ENCODE peak calls at places on chromosomes 6 and 20, in ten cellular contexts. F, V, Q, R, T, X, M, B, U and L are unnamed samples.

GRCh38 chr6:166253277-166254229 is 54.6 kb downstream of the PRR18 start:
- DNase-seq in F (peak; percentile 61), V (no peak), Q (no peak), R (no peak), T (no peak), X (peak; percentile 34), M (no peak), B (peak; percentile 45), U (peak; percentile 42), L (peak; percentile 34)

GRCh38 chr6:164106345-164106769 is 691.8 kb downstream of the QKI start:
- DNase-seq in F (no peak), V (peak; percentile 29), Q (no peak), R (no peak), T (no peak), X (peak; percentile 50), M (peak; percentile 39), B (peak; percentile 73), U (peak; percentile 60), L (no peak)

GRCh38 chr20:19074828-19075516 is 137.5 kb upstream of the SLC24A3 start:
- DNase-seq in F (peak; percentile 62), V (peak; percentile 32), Q (no peak), R (peak; percentile 53), T (no peak), X (no peak), M (no peak), B (no peak), U (no peak), L (no peak)

GRCh38 chr6:166494757-166495486 is 91.6 kb downstream of the RAMACL start:
- DNase-seq in F (no peak), V (peak; percentile 7), Q (no peak), R (no peak), T (no peak), X (no peak), M (no peak), B (no peak), U (no peak), L (no peak)

GRCh38 chr6:44569931-44570385 is 182.5 kb downstream of the CDC5L start:
- DNase-seq in F (no peak), V (peak; percentile 35), Q (no peak), R (no peak), T (no peak), X (peak; percentile 44), M (no peak), B (no peak), U (no peak), L (no peak)

GRCh38 chr6:117558818-117559217 is 43.5 kb downstream of the GOPC start:
- DNase-seq in F (no peak), V (no peak), Q (no peak), R (no peak), T (no peak), X (no peak), M (no peak), B (no peak), U (no peak), L (peak; percentile 15)

GRCh38 chr6:157335829-157336228 is 12.5 kb upstream of the TMEM242 start:
- DNase-seq in F (no peak), V (no peak), Q (no peak), R (no peak), T (no peak), X (no peak), M (no peak), B (no peak), U (no peak), L (no peak)

GRCh38 chr6:5995705-5996686 is 10.7 kb downstream of the NRN1 start:
- DNase-seq in F (peak; percentile 73), V (peak; percentile 79), Q (peak; percentile 14), R (no peak), T (no peak), X (peak; percentile 61), M (no peak), B (peak; percentile 89), U (peak; percentile 85), L (peak; percentile 2)

GRCh38 chr6:73121421-73121993 is 103.8 kb downstream of the KHDC1L start:
- DNase-seq in F (no peak), V (peak; percentile 15), Q (no peak), R (no peak), T (no peak), X (no peak), M (no peak), B (no peak), U (no peak), L (no peak)

GRCh38 chr6:5143625-5144311 is 58.6 kb downstream of the PPP1R3G start:
- DNase-seq in F (peak; percentile 83), V (peak; percentile 69), Q (peak; percentile 83), R (peak; percentile 90), T (peak; percentile 75), X (peak; percentile 83), M (peak; percentile 47), B (peak; percentile 86), U (peak; percentile 84), L (peak; percentile 31)

GRCh38 chr20:58549231-58549630 is 34.0 kb upstream of the APCDD1L start:
- DNase-seq in F (no peak), V (no peak), Q (no peak), R (peak; percentile 24), T (no peak), X (no peak), M (no peak), B (no peak), U (no peak), L (no peak)

GRCh38 chr20:49285233-49285668 is 7.4 kb upstream of the ZNFX1 start:
- DNase-seq in F (no peak), V (no peak), Q (no peak), R (no peak), T (no peak), X (no peak), M (no peak), B (no peak), U (no peak), L (no peak)

GRCh38 chr6:26366504-26366903 is 1.5 kb downstream of the BTN3A2 start:
- DNase-seq in F (no peak), V (peak; percentile 34), Q (no peak), R (no peak), T (no peak), X (no peak), M (no peak), B (no peak), U (no peak), L (no peak)

GRCh38 chr20:57654998-57655811 is 35.0 kb upstream of the ZBP1 start:
- DNase-seq in F (no peak), V (no peak), Q (no peak), R (peak; percentile 33), T (no peak), X (no peak), M (no peak), B (peak; percentile 52), U (peak; percentile 5), L (no peak)

GRCh38 chr20:64065973-64066341 is 3.0 kb downstream of the TCEA2 start:
- DNase-seq in F (peak; percentile 92), V (peak; percentile 81), Q (no peak), R (no peak), T (peak; percentile 74), X (no peak), M (no peak), B (peak; percentile 47), U (no peak), L (no peak)

GRCh38 chr6:24991748-24992467 is 56.1 kb upstream of the RIPOR2 start:
- DNase-seq in F (no peak), V (peak; percentile 55), Q (peak; percentile 32), R (no peak), T (peak; percentile 80), X (no peak), M (no peak), B (peak; percentile 61), U (peak; percentile 49), L (peak; percentile 51)

GRCh38 chr20:62409935-62410741 is 3.1 kb upstream of the CABLES2 start:
- DNase-seq in F (no peak), V (peak; percentile 48), Q (peak; percentile 87), R (peak; percentile 80), T (no peak), X (peak; percentile 47), M (no peak), B (peak; percentile 76), U (peak; percentile 60), L (peak; percentile 89)

GRCh38 chr6:37306624-37307222 is 47.1 kb upstream of the RNF8 start:
- DNase-seq in F (no peak), V (no peak), Q (no peak), R (no peak), T (no peak), X (no peak), M (no peak), B (no peak), U (no peak), L (no peak)

GRCh38 chr6:1325471-1326309 is 13.8 kb downstream of the FOXQ1 start:
- DNase-seq in F (no peak), V (peak; percentile 98), Q (no peak), R (no peak), T (no peak), X (no peak), M (no peak), B (no peak), U (no peak), L (no peak)

GRCh38 chr20:58723628-58723984 is 31.0 kb downstream of the NPEPL1 start:
- DNase-seq in F (no peak), V (no peak), Q (no peak), R (no peak), T (no peak), X (no peak), M (no peak), B (no peak), U (no peak), L (no peak)

GRCh38 chr6:113616875-113617274 is 240.3 kb upstream of the MARCKS start:
- DNase-seq in F (no peak), V (no peak), Q (no peak), R (no peak), T (no peak), X (no peak), M (no peak), B (no peak), U (no peak), L (no peak)

GRCh38 chr6:27250955-27251671 is 3.6 kb downstream of the PRSS16 start:
- DNase-seq in F (no peak), V (peak; percentile 51), Q (peak; percentile 42), R (peak; percentile 92), T (peak; percentile 34), X (peak; percentile 29), M (peak; percentile 90), B (peak; percentile 99), U (peak; percentile 69), L (peak; percentile 97)

GRCh38 chr6:141562181-141562800 is 570.4 kb upstream of the GJE1 start:
- DNase-seq in F (peak; percentile 63), V (peak; percentile 64), Q (no peak), R (no peak), T (peak; percentile 1), X (peak; percentile 19), M (peak; percentile 20), B (peak; percentile 59), U (peak; percentile 61), L (no peak)

GRCh38 chr6:94751641-94752329 is 825.5 kb upstream of the MANEA start:
- DNase-seq in F (no peak), V (no peak), Q (no peak), R (no peak), T (no peak), X (no peak), M (no peak), B (no peak), U (no peak), L (no peak)

GRCh38 chr20:62754122-62754990 is 41.9 kb upstream of the MRGBP start:
- DNase-seq in F (peak; percentile 49), V (no peak), Q (no peak), R (no peak), T (no peak), X (peak; percentile 8), M (no peak), B (no peak), U (no peak), L (no peak)

GRCh38 chr20:46894971-46895905 is 595 bp downstream of the EYA2 start:
- DNase-seq in F (no peak), V (no peak), Q (peak; percentile 28), R (no peak), T (no peak), X (peak; percentile 17), M (no peak), B (peak; percentile 32), U (peak; percentile 31), L (peak; percentile 8)

GRCh38 chr6:155171747-155172191 is 92.0 kb upstream of the CLDN20 start:
- DNase-seq in F (no peak), V (peak; percentile 60), Q (no peak), R (no peak), T (peak; percentile 6), X (no peak), M (no peak), B (no peak), U (no peak), L (no peak)

GRCh38 chr6:106520711-106521367 is 108.5 kb downstream of the RTN4IP1 start:
- DNase-seq in F (no peak), V (peak; percentile 80), Q (no peak), R (no peak), T (peak; percentile 92), X (no peak), M (no peak), B (no peak), U (no peak), L (no peak)